ENCODE peak calls at places on chromosomes 3 and 15, in eight cellular contexts. M, Q, I, F, C, N, V and Z are unnamed samples.

GRCh38 chr3:189324538-189325138 is 152.9 kb downstream of the TPRG1 start:
- DNase-seq in M (peak; percentile 64), Q (peak; percentile 69), I (peak; percentile 99), F (peak; percentile 99), C (no peak), N (peak; percentile 87), V (peak; percentile 89), Z (peak; percentile 74)

GRCh38 chr3:127491323-127491722 is 99.2 kb downstream of the TPRA1 start:
- DNase-seq in M (no peak), Q (no peak), I (no peak), F (no peak), C (no peak), N (no peak), V (no peak), Z (no peak)

GRCh38 chr3:146161725-146162047 is 702 bp upstream of the PLOD2 start:
- DNase-seq in M (peak; percentile 54), Q (peak; percentile 56), I (no peak), F (no peak), C (no peak), N (peak; percentile 50), V (no peak), Z (no peak)

GRCh38 chr15:76150971-76151598 is 91.3 kb downstream of the TMEM266 start:
- DNase-seq in M (peak; percentile 61), Q (peak; percentile 80), I (peak; percentile 91), F (peak; percentile 42), C (peak; percentile 55), N (peak; percentile 58), V (peak; percentile 62), Z (peak; percentile 41)

GRCh38 chr15:44087578-44088190 is 107.4 kb downstream of the FRMD5 start:
- DNase-seq in M (no peak), Q (no peak), I (peak; percentile 83), F (peak; percentile 33), C (no peak), N (no peak), V (no peak), Z (no peak)

GRCh38 chr3:160040181-160040580 is 51.5 kb downstream of the IL12A start:
- DNase-seq in M (no peak), Q (no peak), I (no peak), F (no peak), C (no peak), N (no peak), V (no peak), Z (no peak)

GRCh38 chr3:170414202-170414663 is 4.4 kb upstream of the CLDN11 start:
- DNase-seq in M (no peak), Q (no peak), I (peak; percentile 68), F (peak; percentile 45), C (no peak), N (peak; percentile 20), V (peak; percentile 46), Z (no peak)

GRCh38 chr3:61030469-61031035 is 220.7 kb downstream of the FHIT start:
- DNase-seq in M (no peak), Q (no peak), I (peak; percentile 57), F (peak; percentile 40), C (no peak), N (no peak), V (no peak), Z (no peak)

GRCh38 chr15:58528197-58528870 is 96.5 kb downstream of the LIPC start:
- DNase-seq in M (no peak), Q (no peak), I (no peak), F (no peak), C (no peak), N (peak; percentile 86), V (no peak), Z (no peak)

GRCh38 chr3:13865581-13866405 is 14.1 kb downstream of the WNT7A start:
- DNase-seq in M (no peak), Q (no peak), I (no peak), F (no peak), C (no peak), N (no peak), V (no peak), Z (no peak)

GRCh38 chr15:34154725-34155204 is 52.9 kb downstream of the PGBD4 start:
- DNase-seq in M (no peak), Q (no peak), I (peak; percentile 79), F (peak; percentile 72), C (no peak), N (no peak), V (no peak), Z (no peak)

GRCh38 chr3:30691944-30692343 is 85.5 kb downstream of the TGFBR2 start:
- DNase-seq in M (no peak), Q (no peak), I (no peak), F (no peak), C (no peak), N (no peak), V (no peak), Z (no peak)

GRCh38 chr3:17039579-17039978 is 154.8 kb downstream of the PLCL2 start:
- DNase-seq in M (no peak), Q (no peak), I (peak; percentile 92), F (peak; percentile 78), C (no peak), N (no peak), V (no peak), Z (no peak)

GRCh38 chr15:29873942-29874341 is 51.7 kb upstream of the TJP1 start:
- DNase-seq in M (no peak), Q (no peak), I (no peak), F (no peak), C (no peak), N (no peak), V (no peak), Z (no peak)

GRCh38 chr3:194310516-194310915 is 40.6 kb downstream of the CPN2 start:
- DNase-seq in M (no peak), Q (no peak), I (no peak), F (no peak), C (no peak), N (no peak), V (no peak), Z (no peak)

GRCh38 chr3:194312186-194312742 is 38.9 kb downstream of the CPN2 start:
- DNase-seq in M (peak; percentile 29), Q (no peak), I (no peak), F (no peak), C (no peak), N (no peak), V (no peak), Z (no peak)

GRCh38 chr3:194312743-194313281 is 38.3 kb downstream of the CPN2 start:
- DNase-seq in M (no peak), Q (peak; percentile 53), I (no peak), F (no peak), C (peak; percentile 52), N (peak; percentile 56), V (no peak), Z (no peak)

GRCh38 chr3:194310060-194310481 is 41.1 kb downstream of the CPN2 start:
- DNase-seq in M (no peak), Q (no peak), I (no peak), F (no peak), C (no peak), N (no peak), V (no peak), Z (no peak)

GRCh38 chr3:194311000-194311399 is 40.1 kb downstream of the CPN2 start:
- DNase-seq in M (no peak), Q (no peak), I (no peak), F (no peak), C (no peak), N (no peak), V (no peak), Z (no peak)
- H3K4me1 ChIP-seq in M (peaks cover 23% of the 10 kb centered on the region), Q (peaks cover 6% of the 10 kb centered on the region), I (peaks cover 19% of the 10 kb centered on the region), F (peaks cover 42% of the 10 kb centered on the region), C (no peaks in the 10 kb centered on the region), N (peaks cover 27% of the 10 kb centered on the region), V (peaks cover 36% of the 10 kb centered on the region), Z (peaks cover 22% of the 10 kb centered on the region)

DNA sequence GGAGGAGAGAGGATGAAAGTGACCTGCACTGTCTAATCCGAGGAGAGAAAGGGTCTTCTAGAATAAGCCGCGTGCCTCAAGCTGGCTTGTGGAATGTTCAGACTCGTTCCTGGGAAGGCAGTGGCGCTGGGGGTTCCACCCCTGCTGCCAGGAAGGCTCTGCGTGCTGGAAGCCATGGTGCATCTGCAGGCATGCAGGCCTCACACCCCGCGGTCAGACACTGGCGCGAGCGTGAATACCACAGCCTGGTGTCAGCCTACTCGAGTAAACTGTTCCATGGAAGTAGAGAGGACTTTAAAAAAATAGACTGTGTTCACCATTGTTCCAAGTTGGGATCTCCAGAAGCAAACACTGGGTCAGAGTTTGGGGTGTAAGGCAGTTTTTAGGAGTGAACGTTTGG is 25.9 kb upstream of the GABRG3 start:
- DNase-seq in M (no peak), Q (no peak), I (no peak), F (no peak), C (no peak), N (no peak), V (no peak), Z (no peak)
- H3K4me3 ChIP-seq in M (no peak overlapping the region), Q (no peak overlapping the region), I (no peak overlapping the region), F (no peak overlapping the region), C (no peak overlapping the region), N (no peak overlapping the region), V (no peak overlapping the region), Z (no peak overlapping the region)

GRCh38 chr15:73926191-73927002 is at the start of gene LOXL1:
- DNase-seq in M (peak; percentile 70), Q (peak; percentile 64), I (peak; percentile 76), F (peak; percentile 19), C (peak; percentile 41), N (peak; percentile 70), V (no peak), Z (no peak)

GRCh38 chr15:73928971-73929627 is 2.8 kb downstream of the LOXL1 start:
- DNase-seq in M (no peak), Q (no peak), I (no peak), F (no peak), C (no peak), N (no peak), V (no peak), Z (no peak)

GRCh38 chr15:73927476-73928240 is 1.4 kb downstream of the LOXL1 start:
- DNase-seq in M (peak; percentile 66), Q (peak; percentile 81), I (peak; percentile 62), F (peak; percentile 15), C (no peak), N (peak; percentile 75), V (peak; percentile 87), Z (peak; percentile 50)

GRCh38 chr15:73927003-73927475 is 777 bp downstream of the LOXL1 start:
- DNase-seq in M (peak; percentile 68), Q (peak; percentile 77), I (no peak), F (peak; percentile 6), C (no peak), N (peak; percentile 84), V (no peak), Z (peak; percentile 22)

DNA sequence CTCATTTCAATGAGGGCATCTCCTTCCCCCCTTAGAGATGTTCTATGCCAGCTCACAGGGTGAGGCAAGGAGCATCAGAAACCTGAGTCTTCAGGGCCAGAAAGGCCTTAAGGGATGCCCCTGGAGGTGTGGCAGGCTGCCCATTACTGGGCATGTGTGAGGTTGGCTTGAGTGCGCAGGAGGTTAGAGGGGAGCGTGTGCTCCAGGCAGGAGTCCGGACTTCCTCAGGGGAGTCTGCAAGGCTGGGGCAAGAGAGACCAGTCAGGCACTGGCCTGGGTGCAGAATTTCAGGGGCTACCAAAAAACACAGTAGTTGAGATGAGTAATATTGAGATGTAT is 1.9 kb downstream of the LOXL1 start:
- DNase-seq in M (no peak), Q (no peak), I (no peak), F (no peak), C (no peak), N (peak; percentile 45), V (no peak), Z (no peak)
- H3K36me3 ChIP-seq in M (no peaks in the 10 kb centered on the region), Q (no peaks in the 10 kb centered on the region), I (no peaks in the 10 kb centered on the region), F (no peaks in the 10 kb centered on the region), C (no peaks in the 10 kb centered on the region), N (no peaks in the 10 kb centered on the region), V (no peaks in the 10 kb centered on the region), Z (no peaks in the 10 kb centered on the region)

DNA sequence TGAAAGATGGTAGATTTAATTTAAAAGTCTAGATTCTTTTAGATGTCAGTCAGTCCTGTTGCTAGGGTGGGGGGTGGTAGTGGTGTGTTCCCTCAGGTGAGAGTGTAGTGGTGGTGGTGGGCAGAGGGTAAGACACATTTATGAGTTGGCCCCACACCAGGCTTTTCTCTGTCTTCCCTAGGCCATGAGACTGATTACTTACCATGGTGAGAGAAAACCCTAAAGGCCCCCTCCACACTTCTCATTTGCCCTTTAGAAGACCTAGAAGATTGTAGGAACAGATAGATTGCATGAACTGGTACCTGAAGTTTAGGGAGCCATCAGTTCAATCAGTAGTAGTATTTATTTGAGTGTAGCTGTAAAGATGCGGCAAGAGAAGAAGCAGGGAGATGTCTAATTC is 20.9 kb downstream of the FNDC3B start:
- DNase-seq in M (no peak), Q (no peak), I (no peak), F (no peak), C (no peak), N (no peak), V (no peak), Z (no peak)
- H3K4me1 ChIP-seq in M (peaks cover 99% of the 10 kb centered on the region), Q (peaks cover 36% of the 10 kb centered on the region), I (peaks cover 21% of the 10 kb centered on the region), F (no peaks in the 10 kb centered on the region), C (no peaks in the 10 kb centered on the region), N (peaks cover 56% of the 10 kb centered on the region), V (peaks cover 16% of the 10 kb centered on the region), Z (no peaks in the 10 kb centered on the region)